ENCODE peak calls at places on chromosomes 1 and 21, in eight cellular contexts. H is activated naive CD4-positive, alpha-beta T cell; K is T-helper 17 cell; O is activated naive CD8-positive, alpha-beta T cell treated with anti-CD3 and anti-CD28 coated beads for 36 hours; S is vagina; C is fibroblast of the aortic adventitia; A is 8988T; G is progenitor cell of endocrine pancreas. B is an unnamed sample.

GRCh38 chr1:59383963-59384362 is 87.1 kb downstream of the FGGY start:
- DNase-seq in H (no peak), K (no peak), O (no peak), S (no peak), C (no peak), A (no peak), G (no peak), B (no peak)

GRCh38 chr1:27392096-27392777 is at the start of gene GPR3:
- DNase-seq in H (peak), K (peak), O (peak), S (no peak), C (peak), A (peak), G (peak), B (peak)

GRCh38 chr1:45044916-45045315 is 32.9 kb downstream of the UROD start:
- DNase-seq in H (no peak), K (no peak), O (no peak), S (no peak), C (no peak), A (no peak), G (no peak), B (no peak)

GRCh38 chr1:209937996-209938959 is at the start of gene SYT14:
- DNase-seq in H (no peak), K (no peak), O (peak), S (no peak), C (peak), A (no peak), G (peak), B (no peak)

GRCh38 chr1:152459596-152460528 is 45.8 kb upstream of the CRNN start:
- DNase-seq in H (peak), K (peak), O (peak), S (peak), C (peak), A (no peak), G (no peak), B (peak)

GRCh38 chr1:44571712-44572571 is 102.3 kb downstream of the TMEM53 start:
- DNase-seq in H (no peak), K (no peak), O (no peak), S (no peak), C (no peak), A (no peak), G (no peak), B (no peak)

GRCh38 chr1:97489834-97490233 is 431.0 kb downstream of the DPYD start:
- DNase-seq in H (no peak), K (no peak), O (no peak), S (no peak), C (peak), A (no peak), G (no peak), B (peak)

GRCh38 chr1:151371744-151372410 is 628 bp downstream of the SELENBP1 start:
- DNase-seq in H (no peak), K (no peak), O (no peak), S (no peak), C (peak), A (no peak), G (no peak), B (no peak)

GRCh38 chr1:54137532-54138061 is 15.2 kb downstream of the CDCP2 start:
- DNase-seq in H (no peak), K (no peak), O (no peak), S (no peak), C (peak), A (no peak), G (no peak), B (peak)

GRCh38 chr1:50930965-50931737 is 28.9 kb downstream of the FAF1 start:
- DNase-seq in H (no peak), K (no peak), O (peak), S (no peak), C (no peak), A (no peak), G (no peak), B (no peak)

GRCh38 chr1:166485620-166486019 is 318.8 kb upstream of the FAM78B start:
- DNase-seq in H (no peak), K (no peak), O (no peak), S (no peak), C (no peak), A (no peak), G (no peak), B (no peak)

GRCh38 chr1:215581896-215582295 is 14.8 kb downstream of the KCTD3 start:
- DNase-seq in H (no peak), K (no peak), O (no peak), S (no peak), C (no peak), A (no peak), G (no peak), B (no peak)

GRCh38 chr1:153261793-153262371 is 2.4 kb downstream of the LORICRIN start:
- DNase-seq in H (no peak), K (no peak), O (no peak), S (no peak), C (no peak), A (no peak), G (no peak), B (no peak)

GRCh38 chr1:92029241-92029922 is 403 bp upstream of the EPHX4 start:
- DNase-seq in H (no peak), K (no peak), O (no peak), S (no peak), C (no peak), A (no peak), G (no peak), B (no peak)

GRCh38 chr1:71026093-71026492 is 21.5 kb downstream of the PTGER3 start:
- DNase-seq in H (no peak), K (no peak), O (no peak), S (no peak), C (no peak), A (no peak), G (no peak), B (no peak)

GRCh38 chr1:160978510-160978927 is 23.9 kb upstream of the ITLN2 start:
- DNase-seq in H (no peak), K (no peak), O (no peak), S (no peak), C (no peak), A (no peak), G (no peak), B (no peak)

GRCh38 chr21:45888361-45889009 is 93.1 kb upstream of the COL6A1 start:
- DNase-seq in H (no peak), K (no peak), O (no peak), S (no peak), C (no peak), A (no peak), G (no peak), B (no peak)

GRCh38 chr1:194341587-194341986 is 1155.2 kb upstream of the B3GALT2 start:
- DNase-seq in H (no peak), K (no peak), O (no peak), S (no peak), C (no peak), A (no peak), G (no peak), B (no peak)

GRCh38 chr1:53949651-53950050 is 3.5 kb downstream of the LRRC42 start:
- DNase-seq in H (no peak), K (no peak), O (no peak), S (no peak), C (no peak), A (no peak), G (no peak), B (no peak)

GRCh38 chr1:204207136-204207616 is 6.6 kb downstream of the GOLT1A start:
- DNase-seq in H (peak), K (peak), O (peak), S (no peak), C (peak), A (peak), G (peak), B (no peak)

GRCh38 chr1:155051777-155052398 is 772 bp downstream of the ADAM15 start:
- DNase-seq in H (no peak), K (peak), O (peak), S (no peak), C (peak), A (peak), G (no peak), B (no peak)

GRCh38 chr1:232611834-232612233 is 18.1 kb downstream of the SIPA1L2 start:
- DNase-seq in H (no peak), K (no peak), O (no peak), S (no peak), C (no peak), A (no peak), G (no peak), B (no peak)

GRCh38 chr21:25161571-25161970 is 445.7 kb downstream of the MRPL39 start:
- DNase-seq in H (no peak), K (no peak), O (no peak), S (no peak), C (no peak), A (no peak), G (no peak), B (no peak)

GRCh38 chr21:39863111-39863510 is 4.1 kb upstream of the PCP4 start:
- DNase-seq in H (no peak), K (no peak), O (no peak), S (no peak), C (no peak), A (no peak), G (no peak), B (no peak)

GRCh38 chr1:44512313-44512885 is 107.3 kb downstream of the RNF220 start:
- DNase-seq in H (no peak), K (no peak), O (peak), S (no peak), C (no peak), A (no peak), G (no peak), B (no peak)

GRCh38 chr1:39671793-39672550 is at the start of gene NT5C1A:
- DNase-seq in H (no peak), K (no peak), O (peak), S (no peak), C (no peak), A (peak), G (no peak), B (no peak)

GRCh38 chr1:78340006-78340405 is 150.8 kb upstream of the PTGFR start:
- DNase-seq in H (no peak), K (no peak), O (no peak), S (no peak), C (peak), A (no peak), G (no peak), B (peak)

GRCh38 chr1:217135569-217135915 is 412.3 kb upstream of the ESRRG start:
- DNase-seq in H (no peak), K (no peak), O (no peak), S (no peak), C (peak), A (no peak), G (no peak), B (no peak)

GRCh38 chr1:225770586-225771248 is 6.9 kb upstream of the SRP9 start:
- DNase-seq in H (no peak), K (no peak), O (no peak), S (no peak), C (no peak), A (no peak), G (no peak), B (no peak)